ENCODE peak calls at places on chromosomes 16 and 17, in seven cellular contexts. One of them, this sample, is unnamed.

GRCh38 chr16:79316004-79316458 is 284.5 kb downstream of the MAF start:
- DNase-seq in tibial nerve: no peak
- DNase-seq in mucosa of descending colon: no peak
- DNase-seq in upper lobe of right lung: no peak
- DNase-seq in Peyer's patch: no peak
- DNase-seq in NCI-H1105 treated with DMSO at 0.1 percent for 48 hours: no peak
- DNase-seq in germinal center: peak
- DNase-seq in this sample: no peak

GRCh38 chr17:20823890-20824289 is 218.9 kb downstream of the USP22 start:
- DNase-seq in NCI-H1105 treated with DMSO at 0.1 percent for 48 hours: no peak
- DNase-seq in mucosa of descending colon: no peak
- DNase-seq in Peyer's patch: no peak
- DNase-seq in tibial nerve: no peak
- DNase-seq in germinal center: no peak
- DNase-seq in upper lobe of right lung: no peak
- DNase-seq in this sample: no peak

GRCh38 chr17:76879691-76880090 is 11.5 kb downstream of the MGAT5B start:
- DNase-seq in tibial nerve: no peak
- DNase-seq in upper lobe of right lung: no peak
- DNase-seq in Peyer's patch: no peak
- DNase-seq in mucosa of descending colon: no peak
- DNase-seq in germinal center: no peak
- DNase-seq in NCI-H1105 treated with DMSO at 0.1 percent for 48 hours: no peak
- DNase-seq in this sample: no peak

GRCh38 chr16:89358030-89359005 is 132.0 kb downstream of the ANKRD11 start:
- DNase-seq in NCI-H1105 treated with DMSO at 0.1 percent for 48 hours: no peak
- DNase-seq in upper lobe of right lung: peak
- DNase-seq in Peyer's patch: peak
- DNase-seq in tibial nerve: no peak
- DNase-seq in germinal center: no peak
- DNase-seq in mucosa of descending colon: no peak
- DNase-seq in this sample: no peak

GRCh38 chr17:50308666-50309065 is 34.4 kb downstream of the TMEM92 start:
- DNase-seq in NCI-H1105 treated with DMSO at 0.1 percent for 48 hours: no peak
- DNase-seq in Peyer's patch: no peak
- DNase-seq in mucosa of descending colon: no peak
- DNase-seq in tibial nerve: no peak
- DNase-seq in upper lobe of right lung: no peak
- DNase-seq in germinal center: no peak
- DNase-seq in this sample: no peak

GRCh38 chr16:1493746-1494094 is 560 bp downstream of the TELO2 start:
- DNase-seq in mucosa of descending colon: no peak
- DNase-seq in NCI-H1105 treated with DMSO at 0.1 percent for 48 hours: no peak
- DNase-seq in upper lobe of right lung: no peak
- DNase-seq in Peyer's patch: no peak
- DNase-seq in germinal center: no peak
- DNase-seq in tibial nerve: no peak
- DNase-seq in this sample: peak

GRCh38 chr17:64327201-64327930 is 63.3 kb downstream of the PECAM1 start:
- DNase-seq in NCI-H1105 treated with DMSO at 0.1 percent for 48 hours: no peak
- DNase-seq in germinal center: no peak
- DNase-seq in tibial nerve: no peak
- DNase-seq in mucosa of descending colon: no peak
- DNase-seq in Peyer's patch: no peak
- DNase-seq in upper lobe of right lung: no peak
- DNase-seq in this sample: no peak

GRCh38 chr17:75557075-75557851 is 30.3 kb upstream of the MYO15B start:
- DNase-seq in tibial nerve: no peak
- DNase-seq in germinal center: no peak
- DNase-seq in NCI-H1105 treated with DMSO at 0.1 percent for 48 hours: no peak
- DNase-seq in upper lobe of right lung: peak
- DNase-seq in Peyer's patch: peak
- DNase-seq in mucosa of descending colon: peak
- DNase-seq in this sample: peak

GRCh38 chr16:85460983-85461813 is 151.9 kb upstream of the GSE1 start:
- DNase-seq in tibial nerve: no peak
- DNase-seq in germinal center: no peak
- DNase-seq in NCI-H1105 treated with DMSO at 0.1 percent for 48 hours: peak
- DNase-seq in Peyer's patch: no peak
- DNase-seq in mucosa of descending colon: no peak
- DNase-seq in upper lobe of right lung: no peak
- DNase-seq in this sample: no peak